ENCODE peak calls at places on chromosomes 12 and 14, in seven cellular contexts. Q is T-helper 22 cell, A is fibroblast of lung, K is posterior cingulate gyrus, B is GM04504, D is stromal cell of bone marrow, F is left kidney. Y is an unnamed sample.

GRCh38 chr14:22339277-22339676 is 249.7 kb downstream of the DAD1 start:
- DNase-seq in K (no peak), D (peak), A (peak), B (no peak), F (peak), Q (no peak), Y (no peak)

GRCh38 chr12:79933580-79934264 is 1.2 kb downstream of the PPP1R12A start:
- DNase-seq in D (no peak), A (peak), Q (no peak), F (peak), K (no peak), B (no peak), Y (peak)

GRCh38 chr14:73234029-73234428 is 3.3 kb upstream of the PAPLN start:
- DNase-seq in D (no peak), Q (no peak), B (no peak), K (no peak), A (no peak), F (no peak), Y (no peak)

GRCh38 chr14:89252887-89253532 is 164.0 kb downstream of the FOXN3 start:
- DNase-seq in B (no peak), K (no peak), D (no peak), F (peak), A (peak), Q (no peak), Y (no peak)

GRCh38 chr14:99324291-99324690 is 52.3 kb upstream of the BCL11B start:
- DNase-seq in B (no peak), F (no peak), D (no peak), Q (no peak), A (no peak), K (no peak), Y (no peak)

GRCh38 chr12:75781532-75782046 is 250.0 kb downstream of the PHLDA1 start:
- DNase-seq in A (peak), D (peak), F (no peak), B (no peak), K (no peak), Q (no peak), Y (peak)

GRCh38 chr12:21989819-21990412 is 48.7 kb upstream of the ABCC9 start:
- DNase-seq in K (no peak), D (peak), A (peak), Q (no peak), B (no peak), F (peak), Y (no peak)

GRCh38 chr14:65373011-65373670 is 39.4 kb upstream of the FUT8 start:
- DNase-seq in A (no peak), Q (no peak), F (no peak), B (no peak), K (no peak), D (no peak), Y (no peak)

GRCh38 chr14:68943107-68943506 is 36.0 kb downstream of the ACTN1 start:
- DNase-seq in D (no peak), B (no peak), F (no peak), Q (no peak), K (no peak), A (no peak), Y (no peak)

Y was measured in foreskin fibroblast.